ENCODE peak calls at places on chromosomes 16 and 17, in ten cellular contexts. One of them, this sample, is unnamed.

GRCh38 chr17:2068101-2068518 is 13.2 kb downstream of the HIC1 start:
- DNase-seq in sigmoid colon: peak; percentile 75
- DNase-seq in stomach: no peak
- DNase-seq in HCT116: no peak
- DNase-seq in Panc1: no peak
- DNase-seq in prostate gland: no peak
- DNase-seq in suprapubic skin: no peak
- DNase-seq in SK-N-SH: no peak
- DNase-seq in transverse colon: no peak
- DNase-seq in endothelial cell of umbilical vein: no peak
- DNase-seq in this sample: no peak

GRCh38 chr17:42865638-42866094 is 14.7 kb downstream of the AOC3 start:
- DNase-seq in sigmoid colon: no peak
- DNase-seq in stomach: no peak
- DNase-seq in HCT116: no peak
- DNase-seq in Panc1: no peak
- DNase-seq in prostate gland: no peak
- DNase-seq in suprapubic skin: no peak
- DNase-seq in SK-N-SH: no peak
- DNase-seq in transverse colon: no peak
- DNase-seq in endothelial cell of umbilical vein: no peak
- DNase-seq in this sample: no peak

GRCh38 chr16:53561101-53561888 is 58.3 kb upstream of the AKTIP start:
- DNase-seq in sigmoid colon: no peak
- DNase-seq in stomach: no peak
- DNase-seq in HCT116: no peak
- DNase-seq in Panc1: no peak
- DNase-seq in prostate gland: no peak
- DNase-seq in suprapubic skin: no peak
- DNase-seq in SK-N-SH: no peak
- DNase-seq in transverse colon: no peak
- DNase-seq in endothelial cell of umbilical vein: no peak
- DNase-seq in this sample: no peak

GRCh38 chr17:55433629-55434422 is 12.2 kb upstream of the MMD start:
- DNase-seq in sigmoid colon: peak; percentile 83
- DNase-seq in stomach: peak; percentile 46
- DNase-seq in HCT116: no peak
- DNase-seq in Panc1: no peak
- DNase-seq in prostate gland: peak; percentile 77
- DNase-seq in suprapubic skin: no peak
- DNase-seq in SK-N-SH: no peak
- DNase-seq in transverse colon: peak; percentile 64
- DNase-seq in endothelial cell of umbilical vein: peak; percentile 53
- DNase-seq in this sample: no peak

GRCh38 chr17:83199500-83200201 is 120.2 kb downstream of the METRNL start:
- DNase-seq in sigmoid colon: peak; percentile 73
- DNase-seq in stomach: peak; percentile 51
- DNase-seq in HCT116: no peak
- DNase-seq in Panc1: no peak
- DNase-seq in prostate gland: no peak
- DNase-seq in suprapubic skin: peak; percentile 82
- DNase-seq in SK-N-SH: no peak
- DNase-seq in transverse colon: peak; percentile 60
- DNase-seq in endothelial cell of umbilical vein: no peak
- DNase-seq in this sample: no peak

GRCh38 chr17:49798182-49798581 is 9.7 kb downstream of the KAT7 start:
- DNase-seq in sigmoid colon: no peak
- DNase-seq in stomach: no peak
- DNase-seq in HCT116: no peak
- DNase-seq in Panc1: no peak
- DNase-seq in prostate gland: no peak
- DNase-seq in suprapubic skin: no peak
- DNase-seq in SK-N-SH: no peak
- DNase-seq in transverse colon: no peak
- DNase-seq in endothelial cell of umbilical vein: no peak
- DNase-seq in this sample: no peak

GRCh38 chr17:81713556-81714411 is 1.7 kb downstream of the SLC25A10 start:
- DNase-seq in sigmoid colon: peak; percentile 66
- DNase-seq in stomach: peak; percentile 74
- DNase-seq in HCT116: no peak
- DNase-seq in Panc1: no peak
- DNase-seq in prostate gland: no peak
- DNase-seq in suprapubic skin: no peak
- DNase-seq in SK-N-SH: peak; percentile 90
- DNase-seq in transverse colon: peak; percentile 69
- DNase-seq in endothelial cell of umbilical vein: no peak
- DNase-seq in this sample: no peak

GRCh38 chr17:69857412-69857835 is 217.6 kb upstream of the KCNJ16 start:
- DNase-seq in sigmoid colon: no peak
- DNase-seq in stomach: no peak
- DNase-seq in HCT116: peak; percentile 8
- DNase-seq in Panc1: peak; percentile 38
- DNase-seq in prostate gland: no peak
- DNase-seq in suprapubic skin: no peak
- DNase-seq in SK-N-SH: no peak
- DNase-seq in transverse colon: no peak
- DNase-seq in endothelial cell of umbilical vein: peak; percentile 95
- DNase-seq in this sample: no peak

GRCh38 chr17:72743037-72743467 is 349.4 kb downstream of the SLC39A11 start:
- DNase-seq in sigmoid colon: no peak
- DNase-seq in stomach: no peak
- DNase-seq in HCT116: no peak
- DNase-seq in Panc1: no peak
- DNase-seq in prostate gland: no peak
- DNase-seq in suprapubic skin: no peak
- DNase-seq in SK-N-SH: no peak
- DNase-seq in transverse colon: no peak
- DNase-seq in endothelial cell of umbilical vein: no peak
- DNase-seq in this sample: no peak

GRCh38 chr17:62714016-62714777 is 86.7 kb downstream of the MRC2 start:
- DNase-seq in sigmoid colon: peak; percentile 26
- DNase-seq in stomach: no peak
- DNase-seq in HCT116: no peak
- DNase-seq in Panc1: no peak
- DNase-seq in prostate gland: no peak
- DNase-seq in suprapubic skin: peak; percentile 57
- DNase-seq in SK-N-SH: no peak
- DNase-seq in transverse colon: no peak
- DNase-seq in endothelial cell of umbilical vein: no peak
- DNase-seq in this sample: no peak

GRCh38 chr17:28938552-28938951 is 12.8 kb downstream of the PHF12 start:
- DNase-seq in sigmoid colon: no peak
- DNase-seq in stomach: no peak
- DNase-seq in HCT116: no peak
- DNase-seq in Panc1: no peak
- DNase-seq in prostate gland: no peak
- DNase-seq in suprapubic skin: no peak
- DNase-seq in SK-N-SH: no peak
- DNase-seq in transverse colon: no peak
- DNase-seq in endothelial cell of umbilical vein: no peak
- DNase-seq in this sample: no peak

GRCh38 chr17:28940675-28941074 is 10.6 kb downstream of the PHF12 start:
- DNase-seq in sigmoid colon: no peak
- DNase-seq in stomach: no peak
- DNase-seq in HCT116: no peak
- DNase-seq in Panc1: no peak
- DNase-seq in prostate gland: peak; percentile 19
- DNase-seq in suprapubic skin: no peak
- DNase-seq in SK-N-SH: no peak
- DNase-seq in transverse colon: no peak
- DNase-seq in endothelial cell of umbilical vein: no peak
- DNase-seq in this sample: no peak

GRCh38 chr17:28942925-28943324 is 8.4 kb downstream of the PHF12 start:
- DNase-seq in sigmoid colon: no peak
- DNase-seq in stomach: no peak
- DNase-seq in HCT116: no peak
- DNase-seq in Panc1: no peak
- DNase-seq in prostate gland: no peak
- DNase-seq in suprapubic skin: no peak
- DNase-seq in SK-N-SH: no peak
- DNase-seq in transverse colon: no peak
- DNase-seq in endothelial cell of umbilical vein: no peak
- DNase-seq in this sample: no peak

GRCh38 chr17:28941251-28941650 is 10.1 kb downstream of the PHF12 start:
- DNase-seq in sigmoid colon: no peak
- DNase-seq in stomach: no peak
- DNase-seq in HCT116: no peak
- DNase-seq in Panc1: no peak
- DNase-seq in prostate gland: no peak
- DNase-seq in suprapubic skin: no peak
- DNase-seq in SK-N-SH: no peak
- DNase-seq in transverse colon: no peak
- DNase-seq in endothelial cell of umbilical vein: no peak
- DNase-seq in this sample: no peak

GRCh38 chr17:28940142-28940541 is 11.2 kb downstream of the PHF12 start:
- DNase-seq in sigmoid colon: no peak
- DNase-seq in stomach: no peak
- DNase-seq in HCT116: no peak
- DNase-seq in Panc1: no peak
- DNase-seq in prostate gland: no peak
- DNase-seq in suprapubic skin: no peak
- DNase-seq in SK-N-SH: no peak
- DNase-seq in transverse colon: no peak
- DNase-seq in endothelial cell of umbilical vein: no peak
- DNase-seq in this sample: no peak
- H3K4me1 ChIP-seq in sigmoid colon: no peaks in the 10 kb centered on the region
- H3K4me1 ChIP-seq in stomach: peaks cover 52% of the 10 kb centered on the region
- H3K4me1 ChIP-seq in HCT116: no peaks in the 10 kb centered on the region
- H3K4me1 ChIP-seq in Panc1: peaks cover 51% of the 10 kb centered on the region
- H3K4me1 ChIP-seq in prostate gland: peaks cover 32% of the 10 kb centered on the region
- H3K4me1 ChIP-seq in suprapubic skin: peaks cover 57% of the 10 kb centered on the region
- H3K4me1 ChIP-seq in SK-N-SH: no peaks in the 10 kb centered on the region
- H3K4me1 ChIP-seq in transverse colon: peaks cover 43% of the 10 kb centered on the region
- H3K4me1 ChIP-seq in endothelial cell of umbilical vein: peaks cover 17% of the 10 kb centered on the region
- H3K4me1 ChIP-seq in this sample: peaks cover 87% of the 10 kb centered on the region

DNA sequence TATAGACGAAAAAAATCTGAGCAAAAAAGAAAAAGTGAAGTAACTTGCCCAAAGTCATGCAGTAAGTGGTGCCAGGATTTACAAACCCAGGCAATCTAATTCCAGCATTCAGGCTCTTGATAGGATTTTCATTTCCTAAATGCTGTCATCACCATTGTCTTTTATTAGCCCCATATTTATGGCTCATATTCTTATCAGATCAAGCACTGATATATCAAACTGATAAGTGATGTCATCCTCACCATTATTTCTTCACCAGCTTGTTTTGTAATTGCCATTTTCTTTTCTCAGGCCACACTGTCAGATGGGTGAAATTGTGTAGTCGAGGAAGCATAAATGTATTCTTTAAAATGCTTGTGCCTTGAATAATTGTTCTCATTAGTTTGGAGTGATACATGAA is 1.3 kb downstream of the RAD51C start:
- DNase-seq in sigmoid colon: no peak
- DNase-seq in stomach: no peak
- DNase-seq in HCT116: no peak
- DNase-seq in Panc1: no peak
- DNase-seq in prostate gland: no peak
- DNase-seq in suprapubic skin: no peak
- DNase-seq in SK-N-SH: no peak
- DNase-seq in transverse colon: no peak
- DNase-seq in endothelial cell of umbilical vein: peak; percentile 14
- DNase-seq in this sample: no peak
- H3K4me3 ChIP-seq in sigmoid colon: no peak overlapping the region
- H3K4me3 ChIP-seq in stomach: no peak overlapping the region
- H3K4me3 ChIP-seq in HCT116: peak overlapping the region; percentile 77
- H3K4me3 ChIP-seq in Panc1: peak overlapping the region; percentile 68
- H3K4me3 ChIP-seq in prostate gland: no peak overlapping the region
- H3K4me3 ChIP-seq in suprapubic skin: no peak overlapping the region
- H3K4me3 ChIP-seq in SK-N-SH: no peak overlapping the region
- H3K4me3 ChIP-seq in transverse colon: no peak overlapping the region
- H3K4me3 ChIP-seq in endothelial cell of umbilical vein: no peak overlapping the region
- H3K4me3 ChIP-seq in this sample: no peak overlapping the region

DNA sequence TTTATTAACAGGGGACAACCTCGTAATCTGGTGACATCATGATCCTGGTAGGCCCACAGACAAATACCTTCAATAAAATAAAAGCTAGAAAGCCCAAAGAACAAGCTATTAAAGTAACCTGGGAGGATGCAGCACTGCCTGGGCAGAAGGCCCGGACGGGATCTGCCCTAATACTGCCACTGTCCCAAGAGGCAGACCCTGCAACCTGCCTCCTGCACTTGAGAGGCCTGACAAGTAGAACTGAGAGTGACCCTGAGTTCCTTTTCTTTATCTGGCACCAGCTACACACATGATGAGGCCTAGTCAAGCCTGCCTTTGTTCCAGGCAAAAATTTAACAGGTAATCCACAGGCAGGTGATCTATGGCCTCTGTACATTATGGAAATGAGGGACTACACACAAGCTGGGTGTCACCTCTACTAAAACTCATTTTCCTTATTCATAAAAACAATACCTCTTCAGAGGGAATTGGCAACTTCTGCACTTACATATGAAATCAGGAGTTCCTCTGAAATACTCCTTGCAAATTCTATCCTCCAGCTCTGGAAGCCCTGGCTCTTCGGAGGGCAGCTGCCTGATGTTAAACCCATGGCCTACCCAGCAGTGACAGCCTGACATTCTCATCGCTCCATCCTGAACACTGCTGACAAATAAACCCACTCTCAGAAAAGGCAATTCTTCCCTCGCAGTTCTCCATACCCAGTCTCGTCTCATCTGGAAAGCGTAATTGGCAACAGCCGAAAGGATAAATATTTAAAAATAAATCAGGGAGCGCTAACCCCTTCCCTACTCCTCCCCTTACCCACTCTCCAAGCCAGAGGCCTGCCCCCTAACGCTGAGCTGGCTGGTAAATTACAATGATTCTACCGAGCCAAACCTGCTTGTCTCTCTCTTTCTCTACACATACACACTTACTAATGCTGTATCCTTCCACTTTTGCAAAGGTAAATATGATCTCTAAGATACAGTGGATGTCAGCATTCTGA is 2.5 kb upstream of the ZFHX3 start:
- DNase-seq in sigmoid colon: no peak
- DNase-seq in stomach: no peak
- DNase-seq in HCT116: no peak
- DNase-seq in Panc1: no peak
- DNase-seq in prostate gland: no peak
- DNase-seq in suprapubic skin: no peak
- DNase-seq in SK-N-SH: peak; percentile 46
- DNase-seq in transverse colon: no peak
- DNase-seq in endothelial cell of umbilical vein: no peak
- DNase-seq in this sample: no peak
- TF ChIP-seq POLR2AphosphoS5 in sigmoid colon: peak; percentile 6
- TF ChIP-seq POLR2AphosphoS5 in stomach: no peak
- TF ChIP-seq POLR2AphosphoS5 in HCT116: no peak
- TF ChIP-seq POLR2AphosphoS5 in Panc1: no peak
- TF ChIP-seq POLR2AphosphoS5 in prostate gland: peak; percentile 43
- TF ChIP-seq POLR2AphosphoS5 in suprapubic skin: no peak
- TF ChIP-seq POLR2AphosphoS5 in SK-N-SH: no peak
- TF ChIP-seq POLR2AphosphoS5 in transverse colon: no peak
- TF ChIP-seq POLR2AphosphoS5 in endothelial cell of umbilical vein: no peak
- TF ChIP-seq POLR2AphosphoS5 in this sample: no peak

DNA sequence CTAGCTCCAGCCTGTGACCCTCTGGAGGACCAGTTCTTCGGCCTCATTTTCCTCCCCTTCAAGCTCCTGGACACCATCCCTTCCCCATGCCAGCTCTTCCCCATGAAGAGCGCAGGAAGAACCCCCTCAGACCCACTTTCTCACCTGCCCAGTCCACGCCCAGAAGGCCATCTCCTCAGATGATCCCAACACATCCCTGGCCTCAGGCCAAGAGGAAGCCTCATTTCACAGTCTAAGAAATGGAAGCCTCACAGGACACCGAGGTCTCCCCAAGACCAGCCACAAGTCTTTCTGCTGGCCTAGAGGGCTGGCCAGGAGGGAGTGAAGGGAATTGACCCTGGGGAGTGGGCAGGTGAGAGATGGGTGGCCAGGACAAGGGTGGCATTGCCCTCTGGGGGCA is 8.0 kb downstream of the SPATA32 start:
- DNase-seq in sigmoid colon: no peak
- DNase-seq in stomach: no peak
- DNase-seq in HCT116: no peak
- DNase-seq in Panc1: no peak
- DNase-seq in prostate gland: no peak
- DNase-seq in suprapubic skin: no peak
- DNase-seq in SK-N-SH: no peak
- DNase-seq in transverse colon: no peak
- DNase-seq in endothelial cell of umbilical vein: no peak
- DNase-seq in this sample: no peak
- H3K4me1 ChIP-seq in sigmoid colon: no peaks in the 10 kb centered on the region
- H3K4me1 ChIP-seq in stomach: peaks cover 8% of the 10 kb centered on the region
- H3K4me1 ChIP-seq in HCT116: peaks cover 1% of the 10 kb centered on the region
- H3K4me1 ChIP-seq in Panc1: no peaks in the 10 kb centered on the region
- H3K4me1 ChIP-seq in prostate gland: no peaks in the 10 kb centered on the region
- H3K4me1 ChIP-seq in suprapubic skin: peaks cover 5% of the 10 kb centered on the region
- H3K4me1 ChIP-seq in SK-N-SH: peaks cover under 1% of the 10 kb centered on the region
- H3K4me1 ChIP-seq in transverse colon: peaks cover 2% of the 10 kb centered on the region
- H3K4me1 ChIP-seq in endothelial cell of umbilical vein: no peaks in the 10 kb centered on the region
- H3K4me1 ChIP-seq in this sample: no peaks in the 10 kb centered on the region

This sample was measured in esophagus muscularis mucosa.